ENCODE peak calls at places on chromosomes 13 and 19, in four cellular contexts. Q is K562, E is IMR-90, X is GM12878. I is an unnamed sample.

GRCh38 chr13:68056816-68057710 is 826.9 kb upstream of the PCDH9 start:
- DNase-seq in Q (no peak), E (peak), X (no peak), I (peak)

GRCh38 chr13:41746259-41746658 is 214.7 kb downstream of the VWA8 start:
- DNase-seq in Q (no peak), E (peak), X (no peak), I (no peak)

GRCh38 chr19:38522915-38523314 is 89.4 kb downstream of the RYR1 start:
- DNase-seq in Q (no peak), E (no peak), X (no peak), I (no peak)

GRCh38 chr13:27266937-27267336 is 3.7 kb upstream of the RASL11A start:
- DNase-seq in Q (no peak), E (peak), X (no peak), I (no peak)

GRCh38 chr19:19064811-19065745 is 1.3 kb downstream of the SLC25A42 start:
- DNase-seq in Q (peak), E (no peak), X (no peak), I (peak)

GRCh38 chr13:100269837-100270236 is 180.9 kb downstream of the PCCA start:
- DNase-seq in Q (no peak), E (peak), X (no peak), I (peak)

GRCh38 chr19:12782174-12782423 is 6.7 kb upstream of the HOOK2 start:
- DNase-seq in Q (no peak), E (no peak), X (no peak), I (peak)

GRCh38 chr19:28999733-29000433 is 213.1 kb downstream of the UQCRFS1 start:
- DNase-seq in Q (no peak), E (no peak), X (no peak), I (no peak)

GRCh38 chr19:46904114-46905060 is 43.6 kb downstream of the ARHGAP35 start:
- DNase-seq in Q (no peak), E (peak), X (no peak), I (peak)

GRCh38 chr13:95509521-95510315 is 42.8 kb upstream of the CLDN10 start:
- DNase-seq in Q (no peak), E (peak), X (no peak), I (no peak)

GRCh38 chr13:30108913-30109237 is 198.5 kb downstream of the KATNAL1 start:
- DNase-seq in Q (no peak), E (no peak), X (no peak), I (no peak)

GRCh38 chr13:98751397-98752110 is 918 bp downstream of the SLC15A1 start:
- DNase-seq in Q (no peak), E (peak), X (no peak), I (peak)

GRCh38 chr13:77509221-77509620 is 26.3 kb upstream of the SCEL start:
- DNase-seq in Q (no peak), E (peak), X (no peak), I (peak)

GRCh38 chr19:47032171-47032811 is 12.7 kb downstream of the NPAS1 start:
- DNase-seq in Q (peak), E (no peak), X (no peak), I (peak)

GRCh38 chr13:94325660-94326059 is 153.8 kb downstream of the DCT start:
- DNase-seq in Q (no peak), E (peak), X (no peak), I (no peak)

GRCh38 chr13:53064721-53065120 is 36.1 kb downstream of the OLFM4 start:
- DNase-seq in Q (no peak), E (no peak), X (no peak), I (no peak)

GRCh38 chr13:58165617-58166016 is 534.1 kb downstream of the PCDH17 start:
- DNase-seq in Q (no peak), E (no peak), X (no peak), I (no peak)

GRCh38 chr13:111034811-111035210 is 80.3 kb upstream of the ARHGEF7 start:
- DNase-seq in Q (no peak), E (peak), X (no peak), I (no peak)

GRCh38 chr19:52248256-52248655 is 21.1 kb upstream of the ZNF766 start:
- DNase-seq in Q (peak), E (peak), X (no peak), I (peak)

GRCh38 chr13:24742294-24742693 is 21.7 kb upstream of the RNF17 start:
- DNase-seq in Q (no peak), E (no peak), X (no peak), I (no peak)

GRCh38 chr13:42266464-42266863 is 5.5 kb upstream of the AKAP11 start:
- DNase-seq in Q (no peak), E (peak), X (no peak), I (peak)

GRCh38 chr19:23772668-23773063 is 14.0 kb upstream of the ZNF681 start:
- DNase-seq in Q (no peak), E (no peak), X (no peak), I (no peak)

GRCh38 chr13:45681101-45681500 is 21.0 kb upstream of the CBY2 start:
- DNase-seq in Q (no peak), E (no peak), X (no peak), I (no peak)

GRCh38 chr19:49056101-49056901 is 1.2 kb downstream of the CGB7 start:
- DNase-seq in Q (peak), E (peak), X (no peak), I (peak)

GRCh38 chr13:21109168-21109567 is 47.8 kb upstream of the LATS2 start:
- DNase-seq in Q (no peak), E (no peak), X (no peak), I (no peak)

GRCh38 chr13:43751624-43752023 is 35.1 kb downstream of the ENOX1 start:
- DNase-seq in Q (no peak), E (peak), X (no peak), I (no peak)

GRCh38 chr19:19460258-19460731 is 54.8 kb downstream of the GATAD2A start:
- DNase-seq in Q (no peak), E (peak), X (no peak), I (no peak)

GRCh38 chr13:91045351-91046034 is 302.0 kb upstream of the MIR17HG start:
- DNase-seq in Q (peak), E (no peak), X (no peak), I (no peak)

GRCh38 chr13:40153516-40153915 is 498.1 kb downstream of the COG6 start:
- DNase-seq in Q (no peak), E (no peak), X (no peak), I (peak)

GRCh38 chr13:32381539-32381938 is 46.4 kb downstream of the N4BP2L1 start:
- DNase-seq in Q (peak), E (peak), X (no peak), I (peak)

GRCh38 chr13:24503376-24503690 is 9.2 kb downstream of the PARP4 start:
- DNase-seq in Q (peak), E (no peak), X (no peak), I (no peak)

GRCh38 chr19:48961673-48962028 is 3.5 kb upstream of the FTL start:
- DNase-seq in Q (no peak), E (no peak), X (no peak), I (no peak)

GRCh38 chr13:49220856-49221614 is 897 bp downstream of the MLNR start:
- DNase-seq in Q (no peak), E (peak), X (no peak), I (no peak)

GRCh38 chr13:110520431-110521295 is 40.9 kb downstream of the RAB20 start:
- DNase-seq in Q (no peak), E (peak), X (no peak), I (no peak)

GRCh38 chr19:47437500-47437899 is 18.2 kb upstream of the MEIS3 start:
- DNase-seq in Q (no peak), E (no peak), X (no peak), I (no peak)

GRCh38 chr19:47253467-47253881 is 2.9 kb upstream of the CCDC9 start:
- DNase-seq in Q (no peak), E (peak), X (no peak), I (no peak)

GRCh38 chr13:40777166-40777956 is 6.4 kb upstream of the MRPS31 start:
- DNase-seq in Q (peak), E (peak), X (no peak), I (peak)

GRCh38 chr13:113119822-113120189 is 2.8 kb upstream of the F10 start:
- DNase-seq in Q (no peak), E (no peak), X (no peak), I (no peak)

DNA sequence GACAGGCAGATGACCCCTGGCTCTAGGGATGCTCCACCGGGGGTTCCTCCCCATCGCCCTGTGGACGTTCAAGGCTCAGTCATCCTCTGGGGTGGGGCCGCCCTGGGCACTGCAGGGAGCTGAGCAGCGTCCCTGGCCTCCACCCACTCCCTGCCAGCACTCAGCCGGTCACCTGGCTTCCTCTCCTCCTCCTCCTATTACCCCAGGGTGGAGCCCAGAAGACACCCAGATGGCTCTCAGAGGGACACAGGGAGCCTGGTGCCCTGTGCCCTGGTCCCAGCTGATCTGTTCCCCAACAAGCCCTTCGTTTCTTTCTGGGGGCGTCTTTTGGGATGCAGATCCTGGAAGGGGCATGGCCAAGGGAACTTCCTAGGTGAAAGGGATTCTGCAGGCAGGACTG is 3.7 kb upstream of the MKNK2 start:
- DNase-seq in Q (no peak), E (no peak), X (no peak), I (no peak)
- H3K9ac ChIP-seq in Q (peak), E (no peak), X (peak), I (no peak)

DNA sequence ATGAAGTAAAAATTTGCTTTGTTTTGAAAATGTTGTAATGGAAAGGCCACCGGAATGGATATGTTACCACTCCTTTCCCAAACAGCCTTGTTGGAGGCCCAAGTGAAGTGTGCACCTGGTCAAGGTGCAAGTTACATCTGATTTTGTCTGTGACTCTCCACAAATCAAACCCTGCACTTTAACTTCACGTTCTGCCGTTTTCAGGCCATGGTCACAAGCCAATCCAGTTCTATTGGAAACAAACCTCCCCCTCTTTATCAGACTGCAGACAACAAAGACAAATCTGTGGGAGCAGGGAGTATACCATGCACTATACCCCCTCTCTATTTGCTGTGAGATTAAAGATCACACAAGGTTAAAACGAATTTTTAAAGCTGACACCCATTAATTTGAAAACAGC is 155.6 kb upstream of the RFC3 start:
- DNase-seq in Q (no peak), E (no peak), X (no peak), I (no peak)
- TF ChIP-seq POLR2A in Q (no peak), E (no peak), X (no peak), I (no peak)

GRCh38 chr13:36857273-36857672 is 38.3 kb downstream of the RFXAP start:
- DNase-seq in Q (no peak), E (no peak), X (no peak), I (no peak)

GRCh38 chr13:36862002-36862706 is 43.1 kb downstream of the RFXAP start:
- DNase-seq in Q (peak), E (no peak), X (no peak), I (peak)

GRCh38 chr13:36859259-36859658 is 40.2 kb downstream of the RFXAP start:
- DNase-seq in Q (no peak), E (no peak), X (no peak), I (no peak)

GRCh38 chr13:36862722-36863121 is 43.7 kb downstream of the RFXAP start:
- DNase-seq in Q (no peak), E (no peak), X (no peak), I (peak)

DNA sequence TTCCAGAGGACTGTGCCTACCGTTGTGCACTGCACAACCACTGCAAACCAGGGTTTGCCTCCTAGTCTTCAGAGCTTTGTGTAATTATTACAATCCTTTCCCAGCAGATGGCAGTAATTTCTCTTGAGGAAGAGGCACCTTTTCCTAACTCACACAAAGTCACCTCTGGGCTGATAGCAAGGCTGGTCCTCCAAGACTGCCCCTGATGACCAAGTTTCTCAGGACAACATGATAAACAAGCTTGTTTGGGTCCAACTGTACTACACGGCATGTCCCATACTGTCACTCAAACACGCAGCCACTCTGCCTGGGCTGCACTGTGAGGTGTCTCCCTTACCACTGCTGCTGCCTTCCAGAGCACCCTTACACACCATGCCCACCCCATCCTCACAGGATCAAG is 39.3 kb downstream of the RFXAP start:
- DNase-seq in Q (peak), E (peak), X (no peak), I (peak)
- TF ChIP-seq FOS in Q (no peak), E (no peak), X (no peak), I (no peak)

GRCh38 chr19:10888421-10888866 is 17.1 kb downstream of the CARM1 start:
- DNase-seq in Q (no peak), E (no peak), X (no peak), I (no peak)

GRCh38 chr19:10885241-10886169 is 14.2 kb downstream of the CARM1 start:
- DNase-seq in Q (no peak), E (no peak), X (no peak), I (no peak)

GRCh38 chr19:10889880-10890279 is 18.5 kb downstream of the CARM1 start:
- DNase-seq in Q (no peak), E (no peak), X (no peak), I (no peak)

GRCh38 chr19:10884273-10884672 is 12.9 kb downstream of the CARM1 start:
- DNase-seq in Q (peak), E (peak), X (no peak), I (no peak)

DNA sequence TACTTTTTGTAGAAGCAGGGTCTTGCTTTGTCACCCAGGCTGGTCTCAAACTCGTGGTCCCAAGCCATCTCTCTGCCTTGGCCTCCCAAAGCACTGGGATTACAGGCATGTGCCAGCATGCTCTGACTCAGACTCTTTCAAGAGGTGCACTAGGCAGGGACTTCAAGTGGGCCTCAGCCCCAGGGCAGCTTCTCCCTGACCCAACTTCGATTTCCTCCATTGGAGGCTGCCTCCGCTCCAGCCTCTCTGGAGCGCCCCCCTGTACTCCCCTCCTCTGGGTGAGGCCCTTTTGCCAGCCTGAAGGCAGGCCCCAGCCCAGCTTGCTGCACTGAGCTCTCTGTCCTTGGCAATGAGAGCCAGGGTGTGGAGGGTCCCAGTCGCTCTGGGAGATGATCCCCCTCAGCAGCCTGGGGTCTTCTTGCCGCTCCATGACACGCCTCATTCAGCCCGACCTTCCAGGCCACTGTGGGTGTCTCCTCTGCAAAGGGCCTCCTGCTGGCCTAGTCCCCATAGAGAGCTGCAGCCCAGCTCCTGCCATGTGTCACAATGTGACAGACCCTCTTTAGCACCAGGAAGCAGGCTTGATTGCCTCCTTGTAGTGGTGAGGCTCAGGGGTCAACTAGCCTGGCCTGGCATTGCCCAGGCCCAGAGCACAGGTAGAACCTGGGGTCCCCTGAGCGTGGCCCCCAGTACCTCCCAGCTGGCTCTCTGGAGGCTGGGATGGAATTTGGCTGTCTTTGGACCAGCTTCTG is 16.4 kb downstream of the CARM1 start:
- DNase-seq in Q (no peak), E (no peak), X (no peak), I (no peak)
- H3K9ac ChIP-seq in Q (peak), E (no peak), X (peak), I (no peak)

GRCh38 chr13:114196629-114197028 is 17.6 kb downstream of the CFAP97D2 start:
- DNase-seq in Q (no peak), E (no peak), X (no peak), I (no peak)
- TF ChIP-seq POLR2A in Q (no peak), E (no peak), X (no peak), I (no peak)

DNA sequence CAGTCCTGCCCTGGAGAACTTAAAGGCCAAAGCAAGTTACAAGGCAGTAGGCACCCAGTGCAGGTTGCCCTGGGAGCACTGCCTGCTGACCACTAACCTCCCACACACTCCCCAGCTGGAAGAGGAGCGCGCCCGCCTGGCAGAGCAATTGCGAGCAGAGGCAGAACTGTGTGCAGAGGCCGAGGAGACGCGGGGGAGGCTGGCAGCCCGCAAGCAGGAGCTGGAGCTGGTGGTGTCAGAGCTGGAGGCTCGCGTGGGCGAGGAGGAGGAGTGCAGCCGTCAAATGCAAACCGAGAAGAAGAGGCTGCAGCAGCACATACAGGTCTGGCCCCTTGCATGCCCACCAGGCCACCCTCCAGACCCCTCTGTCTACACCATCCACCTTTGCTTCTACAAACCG is 61.1 kb downstream of the KCNC3 start:
- DNase-seq in Q (peak), E (no peak), X (no peak), I (no peak)
- TF ChIP-seq FOS in Q (no peak), E (no peak), X (no peak), I (no peak)

GRCh38 chr19:55537741-55538111 is 793 bp upstream of the SBK2 start:
- DNase-seq in Q (no peak), E (peak), X (no peak), I (no peak)
- H3K9ac ChIP-seq in Q (no peak), E (no peak), X (no peak), I (no peak)